ENCODE peak calls at places on chromosomes 6 and 20, in eight cellular contexts. H is CD8-positive, alpha-beta T cell; N is left ventricle myocardium inferior; R is cardiac muscle cell; Q is Peyer's patch; A is prostate gland; B is left lung; S is GM23248. T is an unnamed sample.

GRCh38 chr6:30836431-30836866 is 47.9 kb upstream of the DDR1 start:
- DNase-seq in H (no peak), N (peak; percentile 24), R (peak; percentile 92), Q (no peak), A (peak; percentile 53), B (no peak), S (peak; percentile 82), T (no peak)

GRCh38 chr6:156953478-156954146 is 176.4 kb downstream of the ARID1B start:
- DNase-seq in H (no peak), N (no peak), R (peak; percentile 97), Q (no peak), A (no peak), B (no peak), S (peak; percentile 98), T (peak; percentile 75)

GRCh38 chr6:157253017-157253416 is 70.3 kb downstream of the TMEM242 start:
- DNase-seq in H (no peak), N (peak; percentile 42), R (no peak), Q (no peak), A (no peak), B (no peak), S (no peak), T (no peak)

GRCh38 chr6:14751645-14752173 is 494.2 kb upstream of the JARID2 start:
- DNase-seq in H (no peak), N (no peak), R (no peak), Q (no peak), A (no peak), B (no peak), S (no peak), T (no peak)

GRCh38 chr6:24402697-24403500 is at the start of gene MRS2:
- DNase-seq in H (peak; percentile 74), N (peak; percentile 84), R (peak; percentile 80), Q (peak; percentile 95), A (peak; percentile 90), B (peak; percentile 92), S (peak; percentile 78), T (peak; percentile 64)

GRCh38 chr6:210104-210456 is 82.2 kb upstream of the DUSP22 start:
- DNase-seq in H (no peak), N (no peak), R (no peak), Q (no peak), A (no peak), B (no peak), S (no peak), T (no peak)

GRCh38 chr20:45833883-45834796 is 541 bp downstream of the SNX21 start:
- DNase-seq in H (peak; percentile 32), N (peak; percentile 79), R (peak; percentile 75), Q (peak; percentile 84), A (peak; percentile 73), B (peak; percentile 74), S (peak; percentile 80), T (peak; percentile 48)

GRCh38 chr6:140321891-140322290 is 947.4 kb upstream of the CITED2 start:
- DNase-seq in H (no peak), N (no peak), R (no peak), Q (no peak), A (no peak), B (no peak), S (no peak), T (no peak)

GRCh38 chr6:118650500-118651281 is 700 bp downstream of the CEP85L start:
- DNase-seq in H (peak; percentile 29), N (peak; percentile 53), R (peak; percentile 55), Q (peak; percentile 62), A (peak; percentile 15), B (peak; percentile 63), S (peak; percentile 78), T (peak; percentile 43)

GRCh38 chr6:36757943-36758508 is 60.4 kb downstream of the RAB44 start:
- DNase-seq in H (no peak), N (no peak), R (no peak), Q (no peak), A (no peak), B (no peak), S (no peak), T (no peak)
- H3K4me1 ChIP-seq in H (peaks cover 15% of the 10 kb centered on the region), N (peaks cover 27% of the 10 kb centered on the region), R (no peaks in the 10 kb centered on the region), Q (peaks cover 20% of the 10 kb centered on the region), A (no peaks in the 10 kb centered on the region), B (no peaks in the 10 kb centered on the region), S (peaks cover 5% of the 10 kb centered on the region), T (peaks cover 49% of the 10 kb centered on the region)

GRCh38 chr6:64732888-64733287 is 974.1 kb downstream of the EYS start:
- DNase-seq in H (no peak), N (no peak), R (peak; percentile 71), Q (no peak), A (no peak), B (no peak), S (no peak), T (no peak)

GRCh38 chr6:64729522-64729921 is 977.5 kb downstream of the EYS start:
- DNase-seq in H (no peak), N (no peak), R (no peak), Q (no peak), A (no peak), B (no peak), S (no peak), T (no peak)

GRCh38 chr6:64727075-64727474 is 980.0 kb downstream of the EYS start:
- DNase-seq in H (no peak), N (no peak), R (no peak), Q (no peak), A (no peak), B (no peak), S (no peak), T (no peak)
- H3K4me1 ChIP-seq in H (no peaks in the 10 kb centered on the region), N (no peaks in the 10 kb centered on the region), R (no peaks in the 10 kb centered on the region), Q (no peaks in the 10 kb centered on the region), A (no peaks in the 10 kb centered on the region), B (no peaks in the 10 kb centered on the region), S (no peaks in the 10 kb centered on the region), T (no peaks in the 10 kb centered on the region)

GRCh38 chr20:33817411-33817810 is 6.3 kb downstream of the CHMP4B start:
- DNase-seq in H (no peak), N (no peak), R (no peak), Q (no peak), A (no peak), B (no peak), S (no peak), T (no peak)
- H3K4me1 ChIP-seq in H (peaks cover 29% of the 10 kb centered on the region), N (peaks cover 100% of the 10 kb centered on the region), R (peaks cover 19% of the 10 kb centered on the region), Q (peaks cover 10% of the 10 kb centered on the region), A (peaks cover 6% of the 10 kb centered on the region), B (peaks cover 23% of the 10 kb centered on the region), S (peaks cover 25% of the 10 kb centered on the region), T (peaks cover 34% of the 10 kb centered on the region)

GRCh38 chr6:37126961-37127360 is 43.0 kb upstream of the PIM1 start:
- DNase-seq in H (no peak), N (no peak), R (no peak), Q (no peak), A (no peak), B (no peak), S (no peak), T (no peak)

GRCh38 chr6:37131104-37131959 is 38.6 kb upstream of the PIM1 start:
- DNase-seq in H (no peak), N (peak; percentile 83), R (no peak), Q (peak; percentile 61), A (peak; percentile 38), B (peak; percentile 81), S (peak; percentile 17), T (no peak)

GRCh38 chr6:37127961-37128862 is 41.7 kb upstream of the PIM1 start:
- DNase-seq in H (no peak), N (peak; percentile 42), R (peak; percentile 72), Q (peak; percentile 85), A (no peak), B (no peak), S (peak; percentile 83), T (no peak)

GRCh38 chr6:37131960-37132253 is 38.0 kb upstream of the PIM1 start:
- DNase-seq in H (no peak), N (no peak), R (no peak), Q (no peak), A (no peak), B (no peak), S (no peak), T (no peak)

DNA sequence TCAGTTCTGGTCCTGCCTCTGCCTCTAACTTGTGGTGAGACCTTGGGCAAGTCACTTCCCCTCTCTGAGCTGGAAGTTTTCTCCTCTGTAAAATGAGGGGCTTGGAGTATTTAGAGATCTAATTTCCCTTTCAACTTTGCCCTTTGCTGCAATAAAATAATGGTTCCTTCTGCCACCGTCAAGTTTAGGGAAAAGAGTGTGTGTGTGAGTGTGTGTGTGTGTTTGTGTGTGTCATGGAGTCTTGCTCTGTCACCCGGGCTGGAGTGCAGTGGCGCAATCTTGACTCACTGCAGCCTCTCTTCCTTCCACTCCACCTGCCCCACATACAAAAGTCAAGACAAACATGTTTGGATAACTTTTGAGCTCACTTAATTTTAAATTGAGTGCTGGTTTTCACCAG is 39.2 kb upstream of the PIM1 start:
- DNase-seq in H (no peak), N (no peak), R (no peak), Q (peak; percentile 78), A (no peak), B (peak; percentile 82), S (peak; percentile 63), T (no peak)
- H3K4me1 ChIP-seq in H (peaks cover 6% of the 10 kb centered on the region), N (peaks cover 75% of the 10 kb centered on the region), R (peaks cover 43% of the 10 kb centered on the region), Q (no peaks in the 10 kb centered on the region), A (no peaks in the 10 kb centered on the region), B (peaks cover 17% of the 10 kb centered on the region), S (peaks cover 32% of the 10 kb centered on the region), T (peaks cover 9% of the 10 kb centered on the region)

GRCh38 chr6:35086636-35087360 is 54.3 kb downstream of the TCP11 start:
- DNase-seq in H (no peak), N (no peak), R (no peak), Q (peak; percentile 29), A (no peak), B (no peak), S (no peak), T (no peak)
- H3K4me1 ChIP-seq in H (no peaks in the 10 kb centered on the region), N (peaks cover 45% of the 10 kb centered on the region), R (no peaks in the 10 kb centered on the region), Q (no peaks in the 10 kb centered on the region), A (no peaks in the 10 kb centered on the region), B (no peaks in the 10 kb centered on the region), S (peaks cover 23% of the 10 kb centered on the region), T (no peaks in the 10 kb centered on the region)

DNA sequence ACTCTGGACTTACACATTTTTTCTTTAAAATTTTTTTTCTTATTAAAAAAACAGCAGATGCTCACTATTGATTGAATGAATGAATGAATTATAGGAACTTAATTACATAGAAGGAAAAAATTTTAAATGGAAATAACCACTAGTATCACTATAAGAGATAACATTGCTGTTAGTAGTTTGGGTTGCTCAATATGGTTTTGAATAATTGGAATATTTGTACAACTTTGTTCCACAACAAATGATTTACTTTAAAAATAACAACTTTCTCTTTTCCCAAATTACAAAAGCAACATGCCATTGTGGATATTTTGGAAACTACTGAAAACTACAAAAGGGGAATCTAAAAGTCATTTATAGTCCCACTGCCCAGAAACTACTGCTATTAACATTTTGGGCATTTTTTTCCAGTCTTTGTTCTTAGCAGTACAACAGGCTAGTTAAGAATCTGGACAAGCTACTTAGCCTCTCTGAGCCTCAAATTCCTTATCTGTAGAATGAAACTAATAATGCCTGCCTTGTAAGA is 61.0 kb upstream of the REV3L start:
- DNase-seq in H (no peak), N (no peak), R (peak; percentile 27), Q (no peak), A (no peak), B (no peak), S (no peak), T (no peak)
- H3K4me1 ChIP-seq in H (no peaks in the 10 kb centered on the region), N (peaks cover 13% of the 10 kb centered on the region), R (no peaks in the 10 kb centered on the region), Q (no peaks in the 10 kb centered on the region), A (no peaks in the 10 kb centered on the region), B (peaks cover 6% of the 10 kb centered on the region), S (peaks cover 13% of the 10 kb centered on the region), T (no peaks in the 10 kb centered on the region)

T was measured in CD8-positive, alpha-beta memory T cell.